ENCODE peak calls at places on chromosomes 16 and 17, in five cellular contexts. X, T, Q, U and M are unnamed samples.

GRCh38 chr16:22814330-22815105 is 556 bp downstream of the HS3ST2 start:
- DNase-seq in X (peak; percentile 66), Q (no peak), U (no peak), T (no peak), M (no peak)

GRCh38 chr16:528111-529011 is 849 bp downstream of the CAPN15 start:
- DNase-seq in Q (peak; percentile 79), U (no peak), X (peak; percentile 44), T (no peak), M (peak; percentile 36)

GRCh38 chr16:67672739-67673662 is 6.4 kb downstream of the C16orf86 start:
- DNase-seq in Q (peak; percentile 77), T (no peak), U (peak; percentile 72), X (peak; percentile 79), M (peak; percentile 58)

GRCh38 chr16:1097800-1098199 is 1.8 kb upstream of the C1QTNF8 start:
- DNase-seq in U (no peak), T (no peak), Q (no peak), X (no peak), M (no peak)

GRCh38 chr16:23955088-23955487 is 119.3 kb downstream of the PRKCB start:
- DNase-seq in Q (no peak), U (no peak), X (no peak), T (no peak), M (no peak)

GRCh38 chr16:57530104-57530522 is 6.3 kb downstream of the CCDC102A start:
- DNase-seq in T (no peak), U (peak; percentile 59), X (peak; percentile 7), Q (peak; percentile 56), M (no peak)

GRCh38 chr17:30964878-30965277 is 6.0 kb upstream of the RNF135 start:
- DNase-seq in U (no peak), X (no peak), T (no peak), Q (no peak), M (no peak)

GRCh38 chr17:69540356-69540755 is 125.9 kb downstream of the MAP2K6 start:
- DNase-seq in U (no peak), T (no peak), Q (no peak), X (no peak), M (no peak)

GRCh38 chr17:66580601-66581385 is 254.1 kb upstream of the CACNG5 start:
- DNase-seq in T (no peak), X (no peak), U (no peak), Q (peak; percentile 10), M (no peak)

GRCh38 chr16:80058236-80058635 is 457.7 kb upstream of the MAF start:
- DNase-seq in Q (no peak), U (no peak), T (no peak), X (no peak), M (no peak)

GRCh38 chr17:51044964-51045363 is 75.7 kb downstream of the SPAG9 start:
- DNase-seq in Q (no peak), U (no peak), T (no peak), X (no peak), M (no peak)

GRCh38 chr16:65148804-65149203 is 26.9 kb upstream of the CDH11 start:
- DNase-seq in Q (no peak), T (no peak), X (no peak), U (no peak), M (no peak)

GRCh38 chr17:63528183-63528582 is 5.0 kb downstream of the KCNH6 start:
- DNase-seq in X (no peak), T (no peak), U (no peak), Q (no peak), M (no peak)

GRCh38 chr17:73196500-73196899 is 3.6 kb downstream of the COG1 start:
- DNase-seq in U (no peak), Q (peak; percentile 20), X (peak; percentile 50), T (no peak), M (peak; percentile 64)

GRCh38 chr16:24766057-24766456 is 36.6 kb downstream of the TNRC6A start:
- DNase-seq in Q (no peak), U (no peak), T (no peak), X (no peak), M (no peak)

GRCh38 chr17:29145289-29146058 is 34.7 kb downstream of the MYO18A start:
- DNase-seq in T (no peak), U (peak; percentile 68), X (peak; percentile 67), Q (peak; percentile 87), M (peak; percentile 86)

GRCh38 chr17:19239544-19239943 is 2.4 kb downstream of the EPN2 start:
- DNase-seq in U (no peak), Q (no peak), X (no peak), T (no peak), M (no peak)

GRCh38 chr16:3458278-3458851 is 14.9 kb downstream of the NAA60 start:
- DNase-seq in U (no peak), T (no peak), Q (peak; percentile 53), X (peak; percentile 35), M (no peak)

GRCh38 chr16:25735645-25736044 is 43.9 kb downstream of the HS3ST4 start:
- DNase-seq in X (no peak), T (no peak), U (no peak), Q (peak; percentile 4), M (no peak)

GRCh38 chr16:87278191-87279093 is 38.8 kb downstream of the C16orf95 start:
- DNase-seq in Q (peak; percentile 71), T (no peak), U (peak; percentile 62), X (peak; percentile 90), M (peak; percentile 91)

GRCh38 chr17:46979023-46979870 is at the start of gene RPRML:
- DNase-seq in U (no peak), T (no peak), X (peak; percentile 59), Q (peak; percentile 39), M (peak; percentile 25)

GRCh38 chr17:27402943-27403342 is 53.3 kb upstream of the KSR1 start:
- DNase-seq in U (no peak), Q (no peak), T (no peak), X (no peak), M (no peak)

GRCh38 chr16:10964891-10965326 is 20.5 kb downstream of the CLEC16A start:
- DNase-seq in T (peak; percentile 94), X (no peak), Q (no peak), U (no peak), M (no peak)

GRCh38 chr17:48883171-48883570 is 9.4 kb upstream of the ATP5MC1 start:
- DNase-seq in Q (no peak), X (no peak), T (no peak), U (no peak), M (no peak)

GRCh38 chr17:40533896-40534295 is 31.4 kb downstream of the CCR7 start:
- DNase-seq in T (no peak), U (no peak), Q (no peak), X (no peak), M (peak; percentile 71)

GRCh38 chr17:42060231-42060630 is 9.8 kb upstream of the C17orf113 start:
- DNase-seq in Q (no peak), U (no peak), X (no peak), T (no peak), M (no peak)

GRCh38 chr17:33225509-33225908 is 67.6 kb downstream of the ASIC2 start:
- DNase-seq in Q (no peak), T (no peak), X (no peak), U (no peak), M (no peak)

GRCh38 chr16:66129196-66129595 is 237.3 kb upstream of the CDH5 start:
- DNase-seq in X (no peak), T (no peak), Q (no peak), U (no peak), M (no peak)

GRCh38 chr17:74361613-74362391 is at the start of gene BTBD17:
- DNase-seq in T (no peak), Q (peak; percentile 67), X (peak; percentile 87), U (peak; percentile 30), M (peak; percentile 74)

GRCh38 chr17:77657821-77658220 is 300.7 kb upstream of the TNRC6C start:
- DNase-seq in X (no peak), U (no peak), T (no peak), Q (no peak), M (no peak)

GRCh38 chr17:77656054-77656453 is 302.4 kb upstream of the TNRC6C start:
- DNase-seq in Q (no peak), X (no peak), U (no peak), T (no peak), M (no peak)

GRCh38 chr17:77651983-77652382 is 306.5 kb upstream of the TNRC6C start:
- DNase-seq in T (no peak), X (no peak), U (no peak), Q (no peak), M (no peak)

GRCh38 chr17:77654861-77655260 is 303.6 kb upstream of the TNRC6C start:
- DNase-seq in U (no peak), Q (no peak), X (no peak), T (no peak), M (no peak)

GRCh38 chr17:77654296-77654695 is 304.2 kb upstream of the TNRC6C start:
- DNase-seq in U (no peak), X (no peak), Q (no peak), T (no peak), M (no peak)
- TF ChIP-seq ESRRA in U (no peak), X (no peak), Q (no peak), T (no peak), M (no peak)

GRCh38 chr16:81873843-81874752 is 95.0 kb downstream of the PLCG2 start:
- DNase-seq in U (peak; percentile 45), X (peak; percentile 77), Q (peak; percentile 65), T (no peak), M (peak; percentile 72)
- TF ChIP-seq ESRRA in U (no peak), X (no peak), Q (no peak), T (no peak), M (no peak)

DNA sequence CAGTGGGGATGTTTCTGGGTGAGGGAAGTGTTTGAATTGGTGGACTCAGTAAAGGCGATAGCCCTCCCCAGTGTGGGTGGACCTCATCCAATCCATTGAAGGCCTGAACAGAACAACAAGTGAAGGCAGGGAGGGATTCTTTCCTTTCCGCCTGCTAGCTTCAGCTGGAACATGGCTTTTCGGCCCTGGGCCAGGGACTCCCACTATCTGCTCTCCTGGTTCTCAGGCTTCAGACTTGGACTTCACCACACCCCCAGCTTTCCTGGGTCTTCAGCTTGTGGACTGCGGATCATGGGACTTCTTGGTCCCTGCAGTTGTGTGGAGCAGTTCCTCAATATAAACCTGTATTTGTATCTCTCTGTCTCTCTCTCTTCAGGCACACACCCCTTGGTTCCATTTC is 77.9 kb downstream of the SNX29 start:
- DNase-seq in U (no peak), Q (no peak), X (no peak), T (no peak), M (no peak)
- TF ChIP-seq ESRRA in U (no peak), Q (no peak), X (no peak), T (no peak), M (no peak)

GRCh38 chr17:44334315-44335181 is 9.9 kb upstream of the SLC25A39 start:
- DNase-seq in Q (no peak), X (no peak), U (no peak), T (no peak), M (no peak)
- TF ChIP-seq ESRRA in Q (no peak), X (no peak), U (no peak), T (no peak), M (no peak)